ENCODE peak calls at places on chromosome 2, in four cellular contexts. Z is cardiac muscle cell, X is GM12878, A is tibial artery. E is an unnamed sample.

GRCh38 chr2:207937818-207938217 is 87.5 kb downstream of the PLEKHM3 start:
- DNase-seq in Z (no peak), X (no peak), A (no peak), E (no peak)

GRCh38 chr2:136067897-136068540 is 49.9 kb downstream of the CXCR4 start:
- DNase-seq in Z (no peak), X (no peak), A (no peak), E (no peak)

GRCh38 chr2:137964066-137964858 is at the start of gene HNMT:
- DNase-seq in Z (peak), X (no peak), A (peak), E (peak)

GRCh38 chr2:181474227-181474626 is 17.0 kb downstream of the ITGA4 start:
- DNase-seq in Z (no peak), X (no peak), A (no peak), E (no peak)

GRCh38 chr2:74984017-74984416 is 25.6 kb downstream of the POLE4 start:
- DNase-seq in Z (no peak), X (no peak), A (no peak), E (no peak)

GRCh38 chr2:100043891-100044255 is 98.5 kb downstream of the AFF3 start:
- DNase-seq in Z (no peak), X (no peak), A (no peak), E (no peak)

GRCh38 chr2:187390891-187391290 is 57.2 kb downstream of the CALCRL start:
- DNase-seq in Z (no peak), X (no peak), A (no peak), E (no peak)

GRCh38 chr2:135245055-135245454 is 193.0 kb downstream of the RAB3GAP1 start:
- DNase-seq in Z (no peak), X (no peak), A (no peak), E (no peak)

GRCh38 chr2:1588994-1589611 is 155.2 kb downstream of the PXDN start:
- DNase-seq in Z (no peak), X (no peak), A (no peak), E (no peak)

GRCh38 chr2:239198221-239198620 is 202.6 kb downstream of the HDAC4 start:
- DNase-seq in Z (no peak), X (no peak), A (no peak), E (no peak)

GRCh38 chr2:160306985-160307384 is 106.9 kb upstream of the ITGB6 start:
- DNase-seq in Z (no peak), X (no peak), A (peak), E (no peak)

GRCh38 chr2:233140913-233141469 is 80.8 kb downstream of the INPP5D start:
- DNase-seq in Z (no peak), X (no peak), A (no peak), E (no peak)

GRCh38 chr2:49360051-49360767 is 205.9 kb upstream of the FSHR start:
- DNase-seq in Z (no peak), X (no peak), A (no peak), E (no peak)

GRCh38 chr2:24122-24521 is 22.2 kb downstream of the FAM110C start:
- DNase-seq in Z (no peak), X (no peak), A (no peak), E (no peak)

GRCh38 chr2:19508-19907 is 26.8 kb downstream of the FAM110C start:
- DNase-seq in Z (no peak), X (no peak), A (no peak), E (no peak)

GRCh38 chr2:23283-23682 is 23.0 kb downstream of the FAM110C start:
- DNase-seq in Z (no peak), X (no peak), A (no peak), E (no peak)

GRCh38 chr2:18402-19271 is 27.7 kb downstream of the FAM110C start:
- DNase-seq in Z (no peak), X (no peak), A (no peak), E (no peak)
- TF ChIP-seq CTCF in Z (peak), X (peak), A (peak), E (no peak)

GRCh38 chr2:120884406-120885290 is 149.0 kb downstream of the GLI2 start:
- DNase-seq in Z (no peak), X (no peak), A (no peak), E (no peak)

GRCh38 chr2:120879401-120880295 is 144.0 kb downstream of the GLI2 start:
- DNase-seq in Z (no peak), X (no peak), A (no peak), E (no peak)

GRCh38 chr2:120883607-120884405 is 148.1 kb downstream of the GLI2 start:
- DNase-seq in Z (no peak), X (no peak), A (no peak), E (no peak)

GRCh38 chr2:120880381-120880780 is 144.7 kb downstream of the GLI2 start:
- DNase-seq in Z (no peak), X (no peak), A (no peak), E (no peak)

GRCh38 chr2:120881981-120882788 is 146.5 kb downstream of the GLI2 start:
- DNase-seq in Z (no peak), X (no peak), A (no peak), E (peak)
- TF ChIP-seq CTCF in Z (no peak), X (no peak), A (no peak), E (no peak)

GRCh38 chr2:120223034-120223912 is at the start of gene TMEM185B:
- DNase-seq in Z (peak), X (no peak), A (peak), E (peak)
- TF ChIP-seq CTCF in Z (peak), X (peak), A (peak), E (peak)

DNA sequence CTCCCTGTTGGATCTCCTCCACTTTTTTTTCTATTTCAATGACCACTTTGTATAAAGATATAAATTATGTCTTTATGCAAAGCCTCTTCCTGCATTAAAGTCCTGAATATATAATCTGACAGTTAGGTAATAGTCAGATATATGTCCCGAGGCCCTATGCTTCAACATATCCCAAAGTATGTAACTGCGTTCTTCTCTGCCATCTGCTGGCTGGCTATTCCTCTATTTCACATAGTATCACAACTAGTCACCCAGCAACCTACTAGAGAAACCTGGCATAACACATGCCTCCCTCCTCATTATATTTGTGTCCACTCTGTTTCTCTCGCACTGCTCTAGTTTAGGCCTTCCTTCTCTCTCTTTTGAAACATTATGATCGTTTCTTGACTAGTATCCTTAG is 640.8 kb downstream of the DPP10 start:
- DNase-seq in Z (peak), X (no peak), A (no peak), E (no peak)
- TF ChIP-seq CTCF in Z (no peak), X (no peak), A (no peak), E (no peak)

DNA sequence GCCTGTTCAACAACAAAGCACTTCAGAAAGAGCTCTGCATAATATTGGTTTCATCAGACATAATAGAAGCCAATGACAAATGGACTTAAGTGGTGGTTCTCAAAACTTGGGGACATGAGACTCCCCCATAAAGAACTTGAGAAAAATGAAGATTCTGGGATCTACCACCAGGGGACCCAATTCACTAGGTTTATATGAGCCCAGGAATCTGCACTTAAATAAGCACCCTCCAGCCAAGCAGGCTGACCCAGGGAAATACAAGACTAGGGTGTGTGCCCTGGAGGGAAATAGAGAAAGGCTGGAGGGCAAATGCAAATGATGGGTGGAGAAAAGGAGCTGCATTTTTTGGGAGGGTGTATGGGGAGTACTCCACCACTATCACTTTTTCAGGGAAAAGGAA is 52.5 kb downstream of the SATB2 start:
- DNase-seq in Z (peak), X (no peak), A (no peak), E (no peak)
- TF ChIP-seq CTCF in Z (peak), X (peak), A (no peak), E (peak)

GRCh38 chr2:109280804-109281203 is 151.8 kb downstream of the SH3RF3 start:
- DNase-seq in Z (no peak), X (no peak), A (no peak), E (no peak)
- TF ChIP-seq CTCF in Z (no peak), X (no peak), A (no peak), E (peak)

GRCh38 chr2:174573621-174574081 is 24.0 kb downstream of the WIPF1 start:
- DNase-seq in Z (no peak), X (no peak), A (no peak), E (no peak)
- TF ChIP-seq CTCF in Z (no peak), X (no peak), A (no peak), E (no peak)

DNA sequence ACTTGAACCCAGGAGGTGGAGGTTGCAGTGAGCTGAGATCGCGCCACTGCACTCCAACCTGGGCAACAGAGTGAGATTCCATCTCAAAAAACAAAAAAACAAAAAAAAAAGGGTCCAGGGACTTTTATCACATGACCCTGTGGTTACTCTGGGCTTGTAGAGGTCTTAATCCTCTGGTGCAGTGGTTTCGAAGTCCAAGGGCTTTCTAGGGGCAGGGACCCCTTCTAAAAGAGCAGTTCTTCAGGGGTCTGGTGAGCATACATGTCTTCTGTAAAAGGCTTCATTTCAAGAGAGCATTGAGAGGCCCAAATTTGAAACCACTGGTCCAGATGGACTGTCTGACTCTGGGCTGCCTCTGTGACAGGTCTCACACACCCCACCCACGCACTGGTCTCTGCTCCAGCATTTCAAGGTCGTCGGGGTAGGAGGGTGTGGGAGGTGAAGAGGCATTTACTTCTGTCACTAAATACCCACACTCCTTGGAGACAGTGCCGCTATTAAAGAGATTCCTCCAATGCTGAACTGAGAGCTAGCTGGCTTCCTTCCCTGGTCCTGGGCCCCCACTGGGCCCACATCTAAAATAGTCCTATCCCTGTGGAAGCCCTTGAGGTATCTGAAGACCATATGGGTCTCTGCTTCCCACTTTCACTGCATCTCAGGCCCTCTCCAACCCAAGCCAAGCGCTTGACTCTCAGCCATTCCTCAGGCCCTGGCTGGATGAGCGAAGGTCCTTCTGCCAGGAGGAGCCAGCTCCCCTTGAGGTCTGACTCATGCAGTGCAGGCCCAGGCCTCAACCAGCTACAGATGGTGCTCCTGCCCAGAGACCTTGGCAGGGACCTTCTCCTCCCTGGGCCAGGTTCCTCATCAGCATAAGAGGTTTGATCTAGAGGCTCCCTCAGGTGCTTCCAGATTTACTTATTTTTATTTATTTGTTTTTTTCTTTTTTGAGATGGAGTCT is 44.8 kb downstream of the PAX8 start:
- DNase-seq in Z (peak), X (no peak), A (no peak), E (no peak)
- TF ChIP-seq CTCF in Z (peak), X (peak), A (no peak), E (no peak)

GRCh38 chr2:69061518-69061917 is 48.5 kb downstream of the ANTXR1 start:
- DNase-seq in Z (no peak), X (no peak), A (no peak), E (no peak)
- TF ChIP-seq CTCF in Z (no peak), X (no peak), A (peak), E (no peak)

DNA sequence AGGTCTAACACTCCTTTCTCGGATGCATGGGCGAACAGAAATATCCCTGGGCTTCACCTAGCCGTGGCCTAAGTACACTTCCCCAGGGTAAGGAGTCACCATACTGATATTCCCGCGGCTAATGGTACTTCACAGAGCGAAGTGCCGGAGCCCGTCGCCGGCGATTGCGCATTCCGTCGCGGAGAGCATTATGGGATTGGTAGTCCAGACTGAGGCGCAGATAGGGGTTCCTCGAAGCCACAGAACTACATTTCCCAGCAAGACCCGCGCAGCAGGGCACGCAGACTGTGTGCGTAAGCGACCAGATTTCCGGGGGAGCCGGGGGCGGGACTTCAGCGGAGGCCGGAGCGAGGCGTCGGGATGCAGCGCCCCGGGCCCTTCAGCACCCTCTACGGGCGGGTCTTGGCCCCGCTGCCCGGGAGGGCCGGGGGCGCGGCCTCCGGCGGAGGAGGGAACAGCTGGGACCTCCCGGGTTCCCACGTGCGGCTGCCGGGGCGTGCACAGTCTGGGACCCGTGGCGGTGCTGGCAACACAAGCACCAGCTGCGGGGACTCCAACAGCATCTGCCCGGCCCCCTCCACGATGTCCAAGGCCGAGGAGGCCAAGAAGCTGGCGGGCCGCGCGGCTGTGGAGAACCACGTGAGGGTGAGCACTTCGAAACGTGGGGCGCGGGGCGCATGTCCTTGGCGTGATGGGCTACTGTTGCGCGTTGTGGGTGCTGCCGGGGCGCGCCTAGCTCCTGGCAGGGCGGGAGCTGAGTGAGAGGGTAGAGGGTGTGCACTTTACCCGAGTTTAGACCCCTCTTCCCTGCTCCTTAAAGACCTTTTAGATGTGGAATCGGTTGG is at the start of gene RPIA:
- DNase-seq in Z (peak), X (peak), A (peak), E (peak)
- TF ChIP-seq CTCF in Z (peak), X (peak), A (peak), E (peak)

E was measured in right atrium auricular region.